ENCODE peak calls at places on chromosome 3, in eight cellular contexts. V is CD8-positive, alpha-beta memory T cell; O is breast epithelium; Q is pancreas; E is WERI-Rb-1; N is H9; G is hepatocyte; A is OCI-LY7. H is an unnamed sample.
A peak's percentile ranks its signal among the peaks of the same experiment; 100 is the strongest.

GRCh38 chr3:194930439-194931204 is 244.9 kb downstream of the FAM43A start:
- DNase-seq in A (peak; percentile 13), N (no peak), E (no peak), Q (no peak), G (no peak), O (no peak), V (no peak), H (no peak)

GRCh38 chr3:99548674-99549073 is 89.7 kb upstream of the COL8A1 start:
- DNase-seq in N (no peak), G (no peak), A (no peak), E (no peak), Q (no peak), V (no peak), O (no peak), H (no peak)

GRCh38 chr3:117788086-117788485 is 1078.5 kb downstream of the TUSC7 start:
- DNase-seq in V (no peak), N (no peak), E (no peak), O (no peak), Q (no peak), G (no peak), A (no peak), H (peak; percentile 25)

GRCh38 chr3:19972056-19972455 is 25.2 kb downstream of the RAB5A start:
- DNase-seq in N (no peak), Q (no peak), O (no peak), G (no peak), E (no peak), V (no peak), A (no peak), H (no peak)

GRCh38 chr3:169085827-169086226 is 577.7 kb downstream of the MECOM start:
- DNase-seq in G (peak; percentile 12), E (no peak), O (no peak), Q (no peak), V (no peak), A (no peak), N (no peak), H (no peak)

GRCh38 chr3:138942861-138943623 is 3.9 kb downstream of the FOXL2 start:
- DNase-seq in E (no peak), Q (no peak), V (no peak), G (no peak), O (no peak), A (no peak), N (peak; percentile 67), H (no peak)

GRCh38 chr3:121818578-121818977 is 16.3 kb downstream of the IQCB1 start:
- DNase-seq in A (no peak), Q (no peak), V (no peak), O (no peak), N (no peak), G (no peak), E (no peak), H (no peak)

GRCh38 chr3:71450985-71451560 is 132.5 kb downstream of the FOXP1 start:
- DNase-seq in Q (no peak), V (no peak), G (no peak), O (no peak), A (peak; percentile 47), N (no peak), E (no peak), H (no peak)

GRCh38 chr3:122350814-122351418 is 25.9 kb downstream of the CSTA start:
- DNase-seq in E (no peak), Q (no peak), G (no peak), V (no peak), N (no peak), O (no peak), A (no peak), H (no peak)

GRCh38 chr3:149599236-149599635 is 58.6 kb downstream of the WWTR1 start:
- DNase-seq in E (no peak), G (no peak), N (no peak), O (no peak), A (no peak), Q (no peak), V (no peak), H (peak; percentile 46)

GRCh38 chr3:114179575-114179974 is 723 bp upstream of the DRD3 start:
- DNase-seq in A (peak; percentile 35), V (no peak), Q (no peak), N (peak; percentile 52), E (peak; percentile 17), G (no peak), O (no peak), H (no peak)

GRCh38 chr3:195207731-195208130 is 63.2 kb downstream of the XXYLT1 start:
- DNase-seq in E (no peak), V (no peak), O (no peak), A (no peak), G (no peak), Q (no peak), N (no peak), H (no peak)

GRCh38 chr3:356947-357346 is 160.4 kb downstream of the CHL1 start:
- DNase-seq in G (peak; percentile 34), A (no peak), Q (no peak), O (no peak), N (no peak), V (no peak), E (no peak), H (no peak)

GRCh38 chr3:11604139-11604895 is 39.4 kb downstream of the VGLL4 start:
- DNase-seq in Q (no peak), A (peak; percentile 85), V (no peak), E (no peak), G (peak; percentile 45), O (no peak), N (no peak), H (no peak)

GRCh38 chr3:31978553-31978952 is 2.5 kb downstream of the OSBPL10 start:
- DNase-seq in E (no peak), Q (no peak), V (no peak), O (no peak), A (no peak), N (no peak), G (no peak), H (no peak)

GRCh38 chr3:55000546-55000945 is 72.7 kb upstream of the LRTM1 start:
- DNase-seq in V (no peak), G (peak; percentile 77), O (no peak), Q (no peak), A (no peak), E (peak; percentile 56), N (no peak), H (no peak)

GRCh38 chr3:160129459-160130061 is 95.7 kb upstream of the C3orf80 start:
- DNase-seq in E (no peak), V (no peak), Q (no peak), G (no peak), A (no peak), O (no peak), N (no peak), H (no peak)

GRCh38 chr3:25493246-25493645 is 65.2 kb downstream of the RARB start:
- DNase-seq in G (no peak), Q (no peak), V (no peak), O (no peak), N (no peak), A (no peak), E (no peak), H (no peak)

GRCh38 chr3:25497096-25497495 is 69.0 kb downstream of the RARB start:
- DNase-seq in N (no peak), G (no peak), V (no peak), A (no peak), Q (no peak), O (no peak), E (no peak), H (no peak)

GRCh38 chr3:25493786-25494185 is 65.7 kb downstream of the RARB start:
- DNase-seq in E (no peak), A (no peak), G (no peak), V (no peak), Q (no peak), N (no peak), O (no peak), H (no peak)

GRCh38 chr3:25495304-25495703 is 67.2 kb downstream of the RARB start:
- DNase-seq in E (no peak), A (no peak), Q (no peak), V (no peak), G (no peak), N (no peak), O (no peak), H (no peak)

DNA sequence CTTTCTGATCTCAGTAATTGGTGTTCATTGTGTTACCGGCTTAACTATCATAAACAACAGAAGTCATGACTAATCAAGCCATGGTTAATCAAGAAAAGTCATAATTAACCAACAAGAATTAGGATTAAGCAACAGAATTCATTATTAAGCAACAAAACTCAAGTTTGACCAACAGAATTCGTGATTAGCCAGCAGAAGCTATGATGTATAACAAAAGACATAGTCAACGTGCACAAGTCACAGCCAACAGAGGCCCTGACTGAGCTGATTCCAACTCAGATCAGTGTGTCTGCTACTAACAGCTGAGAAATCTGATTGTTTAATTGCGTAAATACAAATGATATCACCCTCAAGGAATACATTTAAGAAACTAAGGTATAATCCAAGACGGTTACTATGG is 67.7 kb downstream of the RARB start:
- DNase-seq in A (no peak), O (no peak), N (no peak), E (no peak), Q (no peak), V (no peak), G (no peak), H (no peak)
- H3K9me3 ChIP-seq in A (no peaks in the 10 kb centered on the region), O (peaks cover 24% of the 10 kb centered on the region), N (no peaks in the 10 kb centered on the region), E (no peaks in the 10 kb centered on the region), Q (no peaks in the 10 kb centered on the region), V (no peaks in the 10 kb centered on the region), G (peaks cover 32% of the 10 kb centered on the region), H (peaks cover 33% of the 10 kb centered on the region)

GRCh38 chr3:128922804-128923459 is 43.5 kb downstream of the ACAD9 start:
- DNase-seq in G (no peak), A (no peak), Q (no peak), E (no peak), N (peak; percentile 5), V (peak; percentile 50), O (no peak), H (no peak)
- H3K9me3 ChIP-seq in G (peaks cover 16% of the 10 kb centered on the region), A (peaks cover 25% of the 10 kb centered on the region), Q (no peaks in the 10 kb centered on the region), E (peaks cover 53% of the 10 kb centered on the region), N (peaks cover 56% of the 10 kb centered on the region), V (peaks cover 5% of the 10 kb centered on the region), O (peaks cover 18% of the 10 kb centered on the region), H (no peaks in the 10 kb centered on the region)

GRCh38 chr3:7333125-7333524 is 472.2 kb downstream of the GRM7 start:
- DNase-seq in Q (no peak), V (no peak), G (no peak), E (no peak), N (peak; percentile 52), A (no peak), O (no peak), H (no peak)

GRCh38 chr3:7328339-7328738 is 467.4 kb downstream of the GRM7 start:
- DNase-seq in O (no peak), V (no peak), E (no peak), A (no peak), N (no peak), Q (no peak), G (peak; percentile 39), H (no peak)

GRCh38 chr3:7332696-7333095 is 471.8 kb downstream of the GRM7 start:
- DNase-seq in A (no peak), V (no peak), O (no peak), E (no peak), G (no peak), N (peak; percentile 43), Q (no peak), H (no peak)
- H3K9me3 ChIP-seq in A (no peaks in the 10 kb centered on the region), V (no peaks in the 10 kb centered on the region), O (no peaks in the 10 kb centered on the region), E (no peaks in the 10 kb centered on the region), G (no peaks in the 10 kb centered on the region), N (no peaks in the 10 kb centered on the region), Q (no peaks in the 10 kb centered on the region), H (no peaks in the 10 kb centered on the region)

DNA sequence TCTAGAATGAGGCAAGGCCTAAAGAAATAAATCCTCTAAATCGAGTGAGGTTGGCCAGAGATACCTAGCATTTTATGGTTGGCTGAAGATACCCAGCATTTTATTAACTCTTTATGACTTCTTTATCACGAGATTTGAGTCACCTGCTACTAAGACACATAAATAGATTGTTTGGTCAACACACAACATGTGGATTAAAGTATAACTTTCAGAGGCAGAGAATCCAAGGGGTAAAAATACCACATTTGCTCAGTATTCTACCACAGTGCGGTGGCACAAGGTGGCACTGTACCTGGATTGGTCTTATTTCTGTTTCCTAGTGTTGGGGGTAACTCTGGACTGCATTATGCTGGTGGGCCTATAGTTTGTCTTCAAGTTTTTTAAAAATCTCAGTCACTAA is 27.0 kb upstream of the VILL start:
- DNase-seq in G (no peak), N (no peak), E (no peak), Q (no peak), A (no peak), O (no peak), V (no peak), H (no peak)
- H3K9me3 ChIP-seq in G (no peaks in the 10 kb centered on the region), N (no peaks in the 10 kb centered on the region), E (no peaks in the 10 kb centered on the region), Q (no peaks in the 10 kb centered on the region), A (no peaks in the 10 kb centered on the region), O (no peaks in the 10 kb centered on the region), V (no peaks in the 10 kb centered on the region), H (no peaks in the 10 kb centered on the region)